ENCODE peak calls at places on chromosomes 3 and 15, in five cellular contexts. I is heart left ventricle, T is NCI-H2081, P is NCI-H460, J is WERI-Rb-1. U is an unnamed sample.

GRCh38 chr15:70547846-70548487 is 215.4 kb downstream of the UACA start:
- DNase-seq in T (no peak), I (no peak), J (no peak), P (no peak), U (no peak)

GRCh38 chr3:190883141-190883540 is 20.6 kb upstream of the GMNC start:
- DNase-seq in I (no peak), P (no peak), T (no peak), J (no peak), U (no peak)

GRCh38 chr15:57326196-57326595 is 50.1 kb upstream of the CGNL1 start:
- DNase-seq in T (no peak), P (no peak), J (no peak), I (peak), U (no peak)

GRCh38 chr3:13121553-13122001 is 48.3 kb upstream of the IQSEC1 start:
- DNase-seq in P (no peak), J (no peak), T (no peak), I (no peak), U (no peak)

GRCh38 chr3:21273256-21273999 is 477.6 kb downstream of the ZNF385D start:
- DNase-seq in T (no peak), J (no peak), P (no peak), I (no peak), U (no peak)

GRCh38 chr3:2589336-2589969 is 490.8 kb downstream of the CNTN4 start:
- DNase-seq in P (no peak), J (no peak), T (no peak), I (no peak), U (no peak)

GRCh38 chr15:92011611-92012367 is 158.3 kb downstream of the SLCO3A1 start:
- DNase-seq in P (no peak), I (peak), T (peak), J (no peak), U (no peak)

GRCh38 chr3:100811779-100812507 is 102.6 kb downstream of the TFG start:
- DNase-seq in J (no peak), I (no peak), P (no peak), T (no peak), U (no peak)

GRCh38 chr3:5298453-5298852 is 110.9 kb downstream of the EDEM1 start:
- DNase-seq in I (no peak), P (no peak), J (no peak), T (no peak), U (no peak)

GRCh38 chr3:23161308-23161707 is 41.8 kb upstream of the UBE2E2 start:
- DNase-seq in T (no peak), J (no peak), P (no peak), I (no peak), U (no peak)

GRCh38 chr15:25268166-25268565 is 170.7 kb downstream of the UBE3A start:
- DNase-seq in P (no peak), I (no peak), T (no peak), J (no peak), U (no peak)

GRCh38 chr3:119304201-119304713 is 10.1 kb downstream of the ARHGAP31 start:
- DNase-seq in I (no peak), J (no peak), P (no peak), T (no peak), U (no peak)

GRCh38 chr3:179321585-179322322 is 1.1 kb upstream of the ZNF639 start:
- DNase-seq in I (no peak), J (peak), T (peak), P (no peak), U (peak)

GRCh38 chr15:91561371-91562100 is 292.0 kb upstream of the SLCO3A1 start:
- DNase-seq in P (peak), T (no peak), I (no peak), J (no peak), U (no peak)